ENCODE peak calls at places on chromosomes 16 and 17, in seven cellular contexts. N, O, A, C, B, R and F are unnamed samples.

GRCh38 chr16:72122916-72123315 is 29.3 kb downstream of the DHX38 start:
- DNase-seq in N (no peak), O (no peak), A (peak; percentile 34), C (no peak), B (no peak), R (no peak), F (no peak)

GRCh38 chr16:89049484-89050118 is 44.1 kb upstream of the ACSF3 start:
- DNase-seq in N (no peak), O (peak; percentile 3), A (no peak), C (no peak), B (no peak), R (peak; percentile 13), F (no peak)

GRCh38 chr16:58454856-58455255 is 45.1 kb upstream of the NDRG4 start:
- DNase-seq in N (no peak), O (no peak), A (no peak), C (no peak), B (no peak), R (no peak), F (no peak)

GRCh38 chr16:69363281-69363717 is 11.7 kb upstream of the TMED6 start:
- DNase-seq in N (no peak), O (no peak), A (peak; percentile 85), C (no peak), B (no peak), R (no peak), F (no peak)

GRCh38 chr16:89325861-89326471 is 108.5 kb downstream of the ZNF778 start:
- DNase-seq in N (peak; percentile 72), O (peak; percentile 83), A (peak; percentile 64), C (peak; percentile 88), B (peak; percentile 77), R (no peak), F (no peak)

GRCh38 chr17:51853857-51854256 is 304.7 kb downstream of the CA10 start:
- DNase-seq in N (peak; percentile 37), O (no peak), A (no peak), C (no peak), B (no peak), R (no peak), F (no peak)

GRCh38 chr17:48791128-48792032 is 25.6 kb downstream of the TTLL6 start:
- DNase-seq in N (peak; percentile 95), O (peak; percentile 88), A (peak; percentile 68), C (peak; percentile 87), B (peak; percentile 55), R (peak; percentile 43), F (no peak)

GRCh38 chr17:46885415-46885814 is 34.0 kb downstream of the WNT9B start:
- DNase-seq in N (no peak), O (no peak), A (no peak), C (no peak), B (no peak), R (no peak), F (no peak)

GRCh38 chr17:16491131-16491702 is 776 bp downstream of the LRRC75A start:
- DNase-seq in N (peak; percentile 50), O (no peak), A (peak; percentile 71), C (no peak), B (no peak), R (no peak), F (no peak)

GRCh38 chr17:10205549-10206185 is 7.3 kb upstream of the GAS7 start:
- DNase-seq in N (no peak), O (no peak), A (no peak), C (no peak), B (no peak), R (no peak), F (no peak)

GRCh38 chr17:61354895-61355294 is 44.7 kb upstream of the TBX2 start:
- DNase-seq in N (no peak), O (no peak), A (no peak), C (no peak), B (no peak), R (no peak), F (no peak)

GRCh38 chr17:962650-963049 is 16.9 kb downstream of the NXN start:
- DNase-seq in N (no peak), O (no peak), A (no peak), C (no peak), B (no peak), R (no peak), F (no peak)

GRCh38 chr17:46273541-46274236 is 21.2 kb upstream of the LRRC37A start:
- DNase-seq in N (no peak), O (no peak), A (no peak), C (no peak), B (no peak), R (no peak), F (no peak)

DNA sequence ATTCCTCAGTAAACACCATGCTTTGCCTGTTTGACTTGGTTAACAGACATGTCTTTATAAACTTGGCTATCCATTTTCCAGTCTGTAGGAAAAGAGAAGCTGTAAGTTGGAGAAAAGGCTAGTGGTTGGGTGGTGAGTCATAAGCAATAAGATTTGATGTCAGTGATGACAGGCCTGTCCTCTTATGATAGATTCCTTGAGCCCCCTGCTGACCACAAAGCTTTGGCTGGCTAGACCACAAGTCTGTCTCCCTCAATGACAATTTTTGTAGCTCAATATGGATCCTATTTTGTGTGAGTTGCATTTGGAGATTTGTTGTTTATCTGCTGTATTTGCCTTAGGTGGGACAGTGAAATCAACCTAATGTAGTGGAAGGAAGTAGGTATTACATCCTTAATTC is 67.6 kb downstream of the SIAH1 start:
- DNase-seq in N (no peak), O (peak; percentile 72), A (no peak), C (peak; percentile 54), B (no peak), R (no peak), F (peak; percentile 46)
- TF ChIP-seq CTCF in N (no peak), O (no peak), A (no peak), C (no peak), B (peak; percentile 3), R (no peak), F (peak; percentile 25)

DNA sequence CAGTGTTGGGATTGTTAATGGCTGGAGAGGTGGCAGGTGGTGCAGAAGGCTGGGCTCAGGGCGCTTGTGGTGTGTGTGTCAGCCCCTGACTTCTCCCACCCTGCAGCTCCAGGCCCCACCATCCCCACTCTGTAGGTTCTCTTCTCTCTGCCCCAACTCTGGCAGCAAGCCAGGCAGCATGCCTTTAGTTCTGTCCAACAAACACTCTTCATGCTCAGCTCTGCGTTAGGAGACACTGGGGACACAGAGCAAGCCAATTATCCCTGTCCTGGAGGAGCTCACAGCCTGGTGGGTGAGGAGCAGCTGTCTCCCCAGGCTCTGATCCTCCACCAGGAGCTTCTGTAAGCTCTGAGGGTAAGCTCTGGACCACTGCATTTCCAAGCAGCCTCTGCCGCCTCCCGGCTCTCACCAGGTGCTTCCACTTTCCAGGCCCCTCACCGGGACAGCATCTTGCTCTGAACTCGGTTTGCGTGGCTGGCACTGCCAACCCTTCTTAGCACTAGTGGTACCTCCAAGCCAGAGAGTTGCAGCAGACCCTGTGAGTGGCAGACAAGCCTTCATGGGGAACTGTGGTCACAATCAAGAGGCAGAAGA is 34.3 kb upstream of the WSCD1 start:
- DNase-seq in N (no peak), O (no peak), A (no peak), C (no peak), B (no peak), R (no peak), F (no peak)
- H3K4me3 ChIP-seq in N (no peak overlapping the region), O (no peak overlapping the region), A (no peak overlapping the region), C (no peak overlapping the region), B (no peak overlapping the region), R (no peak overlapping the region), F (no peak overlapping the region)

GRCh38 chr16:85592700-85593502 is 20.2 kb upstream of the GSE1 start:
- DNase-seq in N (no peak), O (no peak), A (no peak), C (peak; percentile 33), B (no peak), R (no peak), F (no peak)

GRCh38 chr16:85588562-85589503 is 24.3 kb upstream of the GSE1 start:
- DNase-seq in N (no peak), O (no peak), A (no peak), C (no peak), B (no peak), R (no peak), F (no peak)

GRCh38 chr16:85589688-85590505 is 23.2 kb upstream of the GSE1 start:
- DNase-seq in N (no peak), O (no peak), A (no peak), C (no peak), B (no peak), R (no peak), F (no peak)

GRCh38 chr16:85591381-85591780 is 21.7 kb upstream of the GSE1 start:
- DNase-seq in N (no peak), O (no peak), A (no peak), C (no peak), B (no peak), R (no peak), F (no peak)

DNA sequence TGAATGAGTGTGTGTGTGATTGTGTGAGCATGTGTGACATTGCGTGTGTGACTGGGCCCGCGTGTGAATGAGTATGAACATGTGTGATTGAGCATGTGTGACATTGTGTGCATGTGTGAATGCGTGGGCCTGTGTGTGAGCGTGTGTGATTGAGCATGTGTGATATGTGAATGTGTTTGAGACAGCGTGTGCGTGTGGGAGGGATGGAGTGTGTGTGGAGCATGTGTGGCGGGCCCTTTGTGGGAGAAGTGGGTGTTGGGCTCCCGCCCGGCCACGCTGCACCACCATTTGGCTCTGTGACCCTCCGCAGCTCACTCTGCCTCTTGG is 22.7 kb upstream of the GSE1 start:
- DNase-seq in N (no peak), O (no peak), A (no peak), C (no peak), B (no peak), R (no peak), F (no peak)
- TF ChIP-seq CTCF in N (no peak), O (no peak), A (no peak), C (no peak), B (no peak), R (no peak), F (no peak)

GRCh38 chr17:57983446-57983845 is 4.6 kb downstream of the VEZF1 start:
- DNase-seq in N (no peak), O (no peak), A (no peak), C (no peak), B (no peak), R (no peak), F (no peak)

GRCh38 chr17:57984226-57984890 is 3.7 kb downstream of the VEZF1 start:
- DNase-seq in N (no peak), O (peak; percentile 56), A (no peak), C (no peak), B (no peak), R (no peak), F (no peak)

GRCh38 chr17:57985675-57985974 is 2.4 kb downstream of the VEZF1 start:
- DNase-seq in N (no peak), O (no peak), A (no peak), C (peak; percentile 44), B (no peak), R (no peak), F (no peak)

GRCh38 chr17:57986841-57987581 is 1.0 kb downstream of the VEZF1 start:
- DNase-seq in N (peak; percentile 57), O (peak; percentile 78), A (peak; percentile 73), C (peak; percentile 82), B (peak; percentile 66), R (peak; percentile 35), F (peak; percentile 48)

DNA sequence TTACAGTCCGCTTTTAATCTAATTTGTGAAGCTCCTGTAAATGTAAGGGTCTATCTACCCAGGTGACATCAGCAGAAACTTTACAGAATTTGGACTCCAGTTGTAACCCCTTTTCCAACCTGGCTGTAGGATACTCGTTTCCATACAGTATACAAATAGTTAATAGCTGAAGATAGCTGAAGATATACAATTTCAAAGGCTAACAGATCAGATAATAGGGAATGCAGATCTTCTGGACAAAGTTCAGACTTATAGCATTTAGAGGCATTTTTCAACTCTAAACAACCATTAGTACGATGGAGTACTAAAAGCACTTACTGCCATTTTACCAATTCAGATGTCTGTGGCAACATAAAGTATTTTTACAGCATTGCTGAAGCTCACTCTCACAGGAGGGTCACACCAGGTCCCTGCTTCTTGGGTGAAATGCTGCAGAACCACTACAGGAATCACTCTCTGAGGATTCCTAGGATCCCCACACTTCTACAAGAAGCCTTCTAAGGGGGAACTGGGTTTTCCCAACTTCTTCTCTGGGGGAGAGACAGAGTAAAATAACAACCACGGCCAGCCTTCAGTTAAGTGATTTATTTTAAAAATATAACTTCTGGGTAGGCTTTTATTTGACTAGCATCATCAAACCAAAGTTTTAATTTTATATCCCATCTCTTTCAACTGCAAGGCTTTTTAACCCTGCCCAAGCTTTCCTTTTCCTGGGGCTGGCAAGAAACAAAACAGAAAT is 2.9 kb downstream of the VEZF1 start:
- DNase-seq in N (no peak), O (no peak), A (no peak), C (no peak), B (no peak), R (no peak), F (no peak)
- H3K4me3 ChIP-seq in N (no peak overlapping the region), O (no peak overlapping the region), A (peak overlapping the region; percentile 3), C (no peak overlapping the region), B (peak overlapping the region; percentile 41), R (peak overlapping the region; percentile 86), F (no peak overlapping the region)